ENCODE peak calls at places on chromosomes 11 and 22, in six cellular contexts. B is H9, A is IMR-90, P is H1, I is trophoblast cell, F is neuronal stem cell. N is an unnamed sample.

GRCh38 chr11:59918494-59918893 is 19.7 kb upstream of the OOSP1 start:
- DNase-seq in I (no peak), A (no peak), F (no peak), B (no peak), P (no peak), N (peak)

GRCh38 chr11:69837791-69838190 is 18.6 kb upstream of the FGF3 start:
- DNase-seq in P (no peak), A (no peak), I (no peak), B (no peak), F (no peak), N (no peak)

GRCh38 chr22:44337658-44338004 is 24.9 kb upstream of the SHISAL1 start:
- DNase-seq in P (no peak), A (peak), B (peak), I (no peak), F (no peak), N (peak)

GRCh38 chr11:111733009-111733408 is 33.2 kb downstream of the PPP2R1B start:
- DNase-seq in I (no peak), A (peak), F (no peak), B (no peak), P (no peak), N (peak)

GRCh38 chr11:2934057-2934550 is 4.9 kb upstream of the PHLDA2 start:
- DNase-seq in A (no peak), F (no peak), B (no peak), I (no peak), P (no peak), N (no peak)

GRCh38 chr11:62842171-62842717 is 2.9 kb upstream of the WDR74 start:
- DNase-seq in B (peak), I (no peak), A (no peak), F (no peak), P (peak), N (no peak)

GRCh38 chr22:37329239-37330140 is 47.2 kb downstream of the CYTH4 start:
- DNase-seq in I (no peak), B (no peak), F (no peak), A (peak), P (no peak), N (peak)

GRCh38 chr11:126585388-126586302 is 230.2 kb downstream of the ST3GAL4 start:
- DNase-seq in A (peak), B (peak), P (no peak), I (no peak), F (no peak), N (peak)

GRCh38 chr11:73383249-73384126 is 7.3 kb downstream of the RELT start:
- DNase-seq in P (no peak), B (no peak), A (no peak), F (no peak), I (no peak), N (peak)

GRCh38 chr11:35786918-35787557 is 124.5 kb downstream of the TRIM44 start:
- DNase-seq in F (no peak), I (no peak), P (no peak), B (no peak), A (peak), N (peak)

GRCh38 chr22:28907311-28908008 is 24.1 kb downstream of the ZNRF3 start:
- DNase-seq in B (no peak), P (no peak), F (no peak), A (peak), I (no peak), N (no peak)

GRCh38 chr22:27474711-27475547 is 326.6 kb downstream of the MN1 start:
- DNase-seq in A (peak), F (no peak), B (peak), I (peak), P (peak), N (peak)

GRCh38 chr22:37457093-37457893 is 28.9 kb downstream of the MFNG start:
- DNase-seq in A (peak), F (peak), B (peak), P (peak), I (peak), N (peak)

GRCh38 chr11:76259299-76259908 is 53.1 kb upstream of the WNT11 start:
- DNase-seq in P (no peak), I (no peak), F (no peak), B (no peak), A (no peak), N (no peak)

GRCh38 chr11:73249304-73249703 is 22.8 kb upstream of the P2RY6 start:
- DNase-seq in F (no peak), B (peak), A (peak), P (no peak), I (peak), N (no peak)

GRCh38 chr11:117917591-117917990 is 11.6 kb downstream of the TMPRSS13 start:
- DNase-seq in I (no peak), P (no peak), B (no peak), F (no peak), A (no peak), N (no peak)

GRCh38 chr11:1705121-1706052 is 8.4 kb downstream of the KRTAP5-6 start:
- DNase-seq in B (no peak), P (no peak), I (no peak), F (no peak), A (no peak), N (peak)

GRCh38 chr11:34343153-34343552 is 14.7 kb downstream of the ABTB2 start:
- DNase-seq in I (no peak), A (peak), P (no peak), F (no peak), B (no peak), N (peak)

GRCh38 chr22:41397143-41397811 is 15.5 kb downstream of the TEF start:
- DNase-seq in P (no peak), B (no peak), A (no peak), F (no peak), I (no peak), N (no peak)

GRCh38 chr22:20020533-20021195 is at the start of gene TANGO2:
- DNase-seq in A (peak), F (peak), I (peak), B (peak), P (peak), N (peak)

GRCh38 chr11:68579455-68579854 is 104.9 kb upstream of the GAL start:
- DNase-seq in B (no peak), I (no peak), F (no peak), P (no peak), A (peak), N (no peak)

GRCh38 chr11:71418643-71419042 is 29.6 kb downstream of the DHCR7 start:
- DNase-seq in P (no peak), F (no peak), I (no peak), A (no peak), B (no peak), N (no peak)

GRCh38 chr22:46050451-46050845 is 73.5 kb upstream of the WNT7B start:
- DNase-seq in F (no peak), I (no peak), A (no peak), B (no peak), P (no peak), N (no peak)

GRCh38 chr11:105000167-105000566 is 22.8 kb downstream of the CASP5 start:
- DNase-seq in A (no peak), F (no peak), B (no peak), P (peak), I (peak), N (peak)

GRCh38 chr22:46612904-46613605 is 7.1 kb upstream of the GRAMD4 start:
- DNase-seq in I (no peak), B (no peak), A (no peak), F (no peak), P (no peak), N (peak)

GRCh38 chr11:2265396-2265795 is 5.0 kb downstream of the ASCL2 start:
- DNase-seq in B (no peak), I (peak), A (no peak), F (no peak), P (no peak), N (no peak)

GRCh38 chr11:78030429-78031325 is 7.6 kb upstream of the KCTD14 start:
- DNase-seq in B (no peak), P (no peak), F (no peak), A (peak), I (no peak), N (no peak)

GRCh38 chr11:130118165-130118564 is 41.4 kb upstream of the ST14 start:
- DNase-seq in B (no peak), A (no peak), P (no peak), F (no peak), I (no peak), N (no peak)

GRCh38 chr11:12321217-12321937 is 56.0 kb upstream of the PARVA start:
- DNase-seq in B (no peak), A (peak), I (no peak), P (no peak), F (no peak), N (no peak)

GRCh38 chr11:65301491-65302329 is 13.0 kb upstream of the CDC42EP2 start:
- DNase-seq in A (peak), F (no peak), B (peak), P (peak), I (peak), N (peak)
- H3K4me2 ChIP-seq in A (peak), F (no peak), B (no peak), P (peak), I (peak), N (no peak)

DNA sequence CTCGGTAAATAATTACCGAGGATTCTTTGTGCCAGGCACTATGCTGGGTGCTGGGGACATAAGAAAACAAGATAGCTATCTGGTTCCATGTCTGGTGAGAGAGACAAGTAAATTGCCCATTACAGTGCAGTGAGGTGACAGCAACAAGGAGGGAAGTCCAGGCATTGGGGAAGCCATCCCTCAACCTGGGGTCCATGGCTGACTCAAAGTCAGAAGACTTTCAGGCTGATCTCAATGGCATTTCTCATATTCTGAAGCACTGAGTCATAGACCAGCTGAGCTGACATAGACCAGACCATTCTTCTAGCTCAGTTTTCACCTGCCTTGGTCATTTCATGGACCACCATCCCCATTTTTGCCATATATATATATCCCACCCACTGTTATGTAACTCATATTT is 158.8 kb downstream of the TTC17 start:
- DNase-seq in B (no peak), I (no peak), P (no peak), F (no peak), A (peak), N (peak)
- H3K14ac ChIP-seq in B (no peak), I (no peak), P (no peak), F (no peak), A (no peak), N (no peak)

GRCh38 chr11:102799656-102800339 is 1.8 kb upstream of the MMP1 start:
- DNase-seq in I (no peak), A (peak), F (no peak), P (no peak), B (no peak), N (peak)

GRCh38 chr11:102802341-102802740 is 4.4 kb upstream of the MMP1 start:
- DNase-seq in P (no peak), B (no peak), F (no peak), A (peak), I (no peak), N (peak)

GRCh38 chr11:102800774-102801173 is 2.8 kb upstream of the MMP1 start:
- DNase-seq in A (no peak), I (no peak), P (no peak), B (no peak), F (no peak), N (peak)

GRCh38 chr11:102794382-102794781 is 3.6 kb downstream of the MMP1 start:
- DNase-seq in I (peak), B (peak), P (peak), A (peak), F (no peak), N (peak)

DNA sequence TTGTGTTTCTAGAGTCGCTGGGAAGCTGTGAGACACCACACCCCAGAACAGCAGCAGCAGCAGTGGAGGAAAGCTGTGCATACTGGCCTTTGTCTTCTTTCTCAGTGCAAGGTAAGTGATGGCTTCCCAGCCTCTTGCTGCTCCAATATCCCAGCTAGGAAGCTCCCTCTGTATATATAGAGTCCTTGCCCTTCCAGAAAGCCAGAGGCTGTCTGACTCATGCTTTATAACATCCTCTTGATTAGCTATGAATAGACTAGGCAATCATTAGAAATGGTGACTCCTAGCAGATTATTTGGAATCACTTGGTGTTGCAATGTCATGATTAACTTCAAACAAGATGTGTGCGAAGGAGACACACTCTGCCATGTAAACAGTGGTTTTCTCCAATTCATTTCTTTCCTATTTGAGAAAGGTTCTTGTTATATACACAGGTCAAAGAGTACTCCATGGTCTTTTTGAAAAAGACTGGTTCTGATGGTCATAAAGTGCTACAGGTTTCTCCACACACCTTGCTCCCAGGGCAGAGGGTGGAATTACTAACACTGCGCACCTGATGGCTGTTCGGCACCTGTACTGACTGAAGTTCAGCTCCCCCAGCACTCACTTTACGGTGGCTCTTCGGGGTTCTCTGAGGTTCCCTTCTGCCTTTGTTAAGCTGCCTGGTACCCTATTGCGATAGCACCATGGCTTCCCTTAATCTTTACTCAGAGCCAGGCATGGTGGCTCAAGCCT is at the start of gene MMP1:
- DNase-seq in A (peak), I (no peak), B (no peak), P (no peak), F (no peak), N (peak)
- H3K4me2 ChIP-seq in A (no peak), I (no peak), B (no peak), P (no peak), F (no peak), N (no peak)

GRCh38 chr11:10005955-10006525 is 288.0 kb downstream of the SBF2 start:
- DNase-seq in P (no peak), A (no peak), I (no peak), B (no peak), F (no peak), N (no peak)
- H3K14ac ChIP-seq in P (no peak), A (peak), I (no peak), B (no peak), F (no peak), N (no peak)

GRCh38 chr11:125373426-125374391 is 122.4 kb downstream of the FEZ1 start:
- DNase-seq in P (no peak), B (no peak), I (no peak), A (peak), F (no peak), N (no peak)
- H3K4me2 ChIP-seq in P (no peak), B (no peak), I (no peak), A (no peak), F (no peak), N (no peak)

DNA sequence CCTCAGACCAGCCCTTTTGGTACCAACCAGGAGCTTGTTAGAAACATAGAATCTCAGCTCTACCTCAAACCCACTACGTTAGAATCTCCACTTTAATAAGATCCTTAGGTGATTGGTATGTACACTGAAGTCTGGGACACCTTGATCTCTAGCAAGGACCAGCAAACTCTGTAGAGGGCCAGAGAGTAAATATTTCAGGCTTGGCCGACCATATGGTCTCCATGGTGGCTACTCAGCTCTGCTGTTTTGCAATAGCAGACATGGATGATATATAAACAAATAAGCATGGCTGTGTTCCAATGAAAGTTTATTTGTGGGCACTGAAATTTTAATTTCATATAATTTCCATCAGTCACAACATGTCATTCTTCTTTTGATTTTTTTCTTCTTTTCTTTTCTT is 23.9 kb downstream of the UBASH3B start:
- DNase-seq in B (no peak), F (no peak), A (no peak), P (no peak), I (no peak), N (no peak)
- H3K14ac ChIP-seq in B (no peak), F (no peak), A (no peak), P (no peak), I (no peak), N (no peak)

DNA sequence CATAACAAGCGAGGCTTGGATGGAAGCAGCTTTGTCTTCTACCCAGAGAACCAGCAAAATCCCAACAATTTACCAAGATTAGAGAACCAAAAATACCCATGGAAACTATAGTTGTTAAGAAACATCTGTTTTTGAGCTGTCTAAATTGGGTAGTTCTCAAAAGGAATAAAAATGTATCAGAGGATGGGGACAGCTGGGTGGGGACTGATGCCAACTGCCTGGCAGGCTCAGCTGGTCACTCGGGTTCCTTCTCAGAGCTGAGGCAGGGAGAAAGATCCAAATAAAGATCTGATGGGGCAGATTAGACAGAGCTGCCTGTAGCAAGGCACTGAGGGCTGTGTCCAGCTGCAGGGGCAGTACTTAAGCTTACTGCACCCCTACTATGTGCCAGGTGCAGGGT is 85.9 kb upstream of the GRK3 start:
- DNase-seq in P (no peak), B (no peak), A (no peak), F (no peak), I (no peak), N (no peak)
- H3K4me2 ChIP-seq in P (no peak), B (no peak), A (no peak), F (no peak), I (no peak), N (no peak)

GRCh38 chr11:19393941-19394340 is 153.2 kb upstream of the E2F8 start:
- DNase-seq in I (no peak), F (no peak), A (peak), B (no peak), P (no peak), N (peak)

GRCh38 chr11:19392321-19392720 is 151.6 kb upstream of the E2F8 start:
- DNase-seq in A (no peak), B (no peak), P (no peak), F (no peak), I (no peak), N (no peak)

GRCh38 chr11:19395050-19395449 is 154.3 kb upstream of the E2F8 start:
- DNase-seq in P (no peak), A (no peak), I (no peak), B (peak), F (no peak), N (no peak)

GRCh38 chr11:19393119-19393518 is 152.4 kb upstream of the E2F8 start:
- DNase-seq in B (no peak), P (no peak), F (no peak), A (no peak), I (no peak), N (no peak)

GRCh38 chr11:19394525-19395016 is 153.8 kb upstream of the E2F8 start:
- DNase-seq in B (no peak), I (no peak), A (no peak), F (no peak), P (no peak), N (no peak)
- H3K14ac ChIP-seq in B (no peak), I (no peak), A (peak), F (no peak), P (no peak), N (no peak)

N was measured in mesenchymal stem cell.